ENCODE peak calls at places on chromosomes 16 and 17, in four cellular contexts. F, S, H and K are unnamed samples.

GRCh38 chr16:17295948-17296347 is 174.8 kb downstream of the XYLT1 start:
- DNase-seq in F (no peak), S (no peak), H (no peak), K (no peak)

GRCh38 chr17:17042851-17043667 is 802 bp downstream of the MPRIP start:
- DNase-seq in F (no peak), S (no peak), H (no peak), K (no peak)

GRCh38 chr17:17766351-17767095 is 70.3 kb downstream of the SREBF1 start:
- DNase-seq in F (no peak), S (no peak), H (no peak), K (no peak)

GRCh38 chr17:61253937-61254677 is 145.5 kb upstream of the TBX2 start:
- DNase-seq in F (no peak), S (no peak), H (no peak), K (no peak)

GRCh38 chr17:61551255-61551742 is 39.7 kb downstream of the NACA2 start:
- DNase-seq in F (peak), S (peak), H (no peak), K (peak)

GRCh38 chr16:23917621-23918020 is 81.8 kb downstream of the PRKCB start:
- DNase-seq in F (no peak), S (no peak), H (no peak), K (no peak)

GRCh38 chr16:3112058-3112880 is at the start of gene ZNF205:
- DNase-seq in F (no peak), S (peak), H (no peak), K (peak)

GRCh38 chr16:59601452-59601851 is 867.3 kb upstream of the GOT2 start:
- DNase-seq in F (no peak), S (no peak), H (no peak), K (no peak)

GRCh38 chr16:84730406-84731106 is 30.8 kb downstream of the USP10 start:
- DNase-seq in F (peak), S (peak), H (no peak), K (no peak)

GRCh38 chr16:53837421-53837820 is 133.5 kb downstream of the FTO start:
- DNase-seq in F (no peak), S (no peak), H (no peak), K (no peak)

GRCh38 chr16:49075709-49076108 is 205.9 kb downstream of the CBLN1 start:
- DNase-seq in F (no peak), S (no peak), H (peak), K (no peak)

GRCh38 chr17:2688351-2689342 is 22.9 kb downstream of the CLUH start:
- DNase-seq in F (no peak), S (peak), H (peak), K (peak)